ENCODE peak calls at places on chromosome 21, in seven cellular contexts. One of them, this sample, is unnamed.

GRCh38 chr21:25039461-25040380 is 567.6 kb downstream of the MRPL39 start:
- DNase-seq in heart right ventricle: no peak
- DNase-seq in upper lobe of right lung: no peak
- DNase-seq in left ventricle myocardium inferior: no peak
- DNase-seq in fibroblast of lung: peak; percentile 53
- DNase-seq in body of pancreas: no peak
- DNase-seq in HCT116: no peak
- DNase-seq in this sample: no peak

GRCh38 chr21:14603202-14603601 is 57.1 kb upstream of the SAMSN1 start:
- DNase-seq in heart right ventricle: no peak
- DNase-seq in upper lobe of right lung: no peak
- DNase-seq in left ventricle myocardium inferior: no peak
- DNase-seq in fibroblast of lung: peak; percentile 52
- DNase-seq in body of pancreas: no peak
- DNase-seq in HCT116: no peak
- DNase-seq in this sample: no peak

GRCh38 chr21:26144026-26144425 is 26.5 kb downstream of the APP start:
- DNase-seq in heart right ventricle: no peak
- DNase-seq in upper lobe of right lung: no peak
- DNase-seq in left ventricle myocardium inferior: no peak
- DNase-seq in fibroblast of lung: no peak
- DNase-seq in body of pancreas: no peak
- DNase-seq in HCT116: no peak
- DNase-seq in this sample: no peak

GRCh38 chr21:42665026-42665425 is 11.6 kb downstream of the PDE9A start:
- DNase-seq in heart right ventricle: no peak
- DNase-seq in upper lobe of right lung: no peak
- DNase-seq in left ventricle myocardium inferior: no peak
- DNase-seq in fibroblast of lung: no peak
- DNase-seq in body of pancreas: no peak
- DNase-seq in HCT116: no peak
- DNase-seq in this sample: no peak

GRCh38 chr21:46377789-46378188 is 53.8 kb downstream of the PCNT start:
- DNase-seq in heart right ventricle: no peak
- DNase-seq in upper lobe of right lung: no peak
- DNase-seq in left ventricle myocardium inferior: no peak
- DNase-seq in fibroblast of lung: no peak
- DNase-seq in body of pancreas: no peak
- DNase-seq in HCT116: no peak
- DNase-seq in this sample: no peak

GRCh38 chr21:26572668-26573381 is at the start of gene CYYR1:
- DNase-seq in heart right ventricle: peak; percentile 33
- DNase-seq in upper lobe of right lung: peak; percentile 62
- DNase-seq in left ventricle myocardium inferior: peak; percentile 29
- DNase-seq in fibroblast of lung: peak; percentile 54
- DNase-seq in body of pancreas: no peak
- DNase-seq in HCT116: no peak
- DNase-seq in this sample: no peak

GRCh38 chr21:45190013-45190412 is 97.7 kb downstream of the POFUT2 start:
- DNase-seq in heart right ventricle: no peak
- DNase-seq in upper lobe of right lung: no peak
- DNase-seq in left ventricle myocardium inferior: no peak
- DNase-seq in fibroblast of lung: no peak
- DNase-seq in body of pancreas: no peak
- DNase-seq in HCT116: no peak
- DNase-seq in this sample: no peak

GRCh38 chr21:34274001-34274400 is 89.8 kb upstream of the KCNE2 start:
- DNase-seq in heart right ventricle: no peak
- DNase-seq in upper lobe of right lung: no peak
- DNase-seq in left ventricle myocardium inferior: no peak
- DNase-seq in fibroblast of lung: no peak
- DNase-seq in body of pancreas: no peak
- DNase-seq in HCT116: no peak
- DNase-seq in this sample: no peak

GRCh38 chr21:29078884-29079765 is 5.7 kb upstream of the CCT8 start:
- DNase-seq in heart right ventricle: no peak
- DNase-seq in upper lobe of right lung: no peak
- DNase-seq in left ventricle myocardium inferior: no peak
- DNase-seq in fibroblast of lung: no peak
- DNase-seq in body of pancreas: peak; percentile 31
- DNase-seq in HCT116: no peak
- DNase-seq in this sample: no peak

GRCh38 chr21:33228455-33228854 is 1.3 kb upstream of the IFNAR2 start:
- DNase-seq in heart right ventricle: no peak
- DNase-seq in upper lobe of right lung: no peak
- DNase-seq in left ventricle myocardium inferior: no peak
- DNase-seq in fibroblast of lung: no peak
- DNase-seq in body of pancreas: no peak
- DNase-seq in HCT116: no peak
- DNase-seq in this sample: no peak

GRCh38 chr21:31457675-31458074 is 113.6 kb upstream of the TIAM1 start:
- DNase-seq in heart right ventricle: no peak
- DNase-seq in upper lobe of right lung: no peak
- DNase-seq in left ventricle myocardium inferior: no peak
- DNase-seq in fibroblast of lung: no peak
- DNase-seq in body of pancreas: no peak
- DNase-seq in HCT116: no peak
- DNase-seq in this sample: no peak

GRCh38 chr21:44618909-44619308 is 7.0 kb downstream of the KRTAP10-8 start:
- DNase-seq in heart right ventricle: no peak
- DNase-seq in upper lobe of right lung: no peak
- DNase-seq in left ventricle myocardium inferior: no peak
- DNase-seq in fibroblast of lung: no peak
- DNase-seq in body of pancreas: no peak
- DNase-seq in HCT116: no peak
- DNase-seq in this sample: no peak

GRCh38 chr21:33642896-33643657 is 776 bp downstream of the ITSN1 start:
- DNase-seq in heart right ventricle: peak; percentile 46
- DNase-seq in upper lobe of right lung: peak; percentile 75
- DNase-seq in left ventricle myocardium inferior: peak; percentile 42
- DNase-seq in fibroblast of lung: peak; percentile 37
- DNase-seq in body of pancreas: peak; percentile 19
- DNase-seq in HCT116: no peak
- DNase-seq in this sample: no peak

GRCh38 chr21:44024257-44024656 is 12.1 kb downstream of the TRAPPC10 start:
- DNase-seq in heart right ventricle: no peak
- DNase-seq in upper lobe of right lung: no peak
- DNase-seq in left ventricle myocardium inferior: no peak
- DNase-seq in fibroblast of lung: no peak
- DNase-seq in body of pancreas: no peak
- DNase-seq in HCT116: no peak
- DNase-seq in this sample: no peak

GRCh38 chr21:31656199-31657095 is 3.0 kb upstream of the SOD1 start:
- DNase-seq in heart right ventricle: no peak
- DNase-seq in upper lobe of right lung: no peak
- DNase-seq in left ventricle myocardium inferior: no peak
- DNase-seq in fibroblast of lung: no peak
- DNase-seq in body of pancreas: no peak
- DNase-seq in HCT116: no peak
- DNase-seq in this sample: no peak

GRCh38 chr21:44878053-44878982 is 4.8 kb upstream of the PTTG1IP start:
- DNase-seq in heart right ventricle: peak; percentile 1
- DNase-seq in upper lobe of right lung: peak; percentile 46
- DNase-seq in left ventricle myocardium inferior: peak; percentile 9
- DNase-seq in fibroblast of lung: peak; percentile 54
- DNase-seq in body of pancreas: no peak
- DNase-seq in HCT116: no peak
- DNase-seq in this sample: no peak

GRCh38 chr21:31710586-31710985 is 21.3 kb downstream of the SCAF4 start:
- DNase-seq in heart right ventricle: no peak
- DNase-seq in upper lobe of right lung: no peak
- DNase-seq in left ventricle myocardium inferior: no peak
- DNase-seq in fibroblast of lung: peak; percentile 57
- DNase-seq in body of pancreas: no peak
- DNase-seq in HCT116: no peak
- DNase-seq in this sample: peak; percentile 45

GRCh38 chr21:44982558-44983244 is 42.9 kb downstream of the SLX9 start:
- DNase-seq in heart right ventricle: peak; percentile 56
- DNase-seq in upper lobe of right lung: no peak
- DNase-seq in left ventricle myocardium inferior: peak; percentile 46
- DNase-seq in fibroblast of lung: peak; percentile 61
- DNase-seq in body of pancreas: no peak
- DNase-seq in HCT116: no peak
- DNase-seq in this sample: no peak

GRCh38 chr21:37563641-37564340 is 197.2 kb downstream of the DYRK1A start:
- DNase-seq in heart right ventricle: peak; percentile 93
- DNase-seq in upper lobe of right lung: peak; percentile 97
- DNase-seq in left ventricle myocardium inferior: peak; percentile 94
- DNase-seq in fibroblast of lung: peak; percentile 93
- DNase-seq in body of pancreas: peak; percentile 94
- DNase-seq in HCT116: peak; percentile 79
- DNase-seq in this sample: peak; percentile 85

GRCh38 chr21:17462276-17462981 is 50.4 kb upstream of the CXADR start:
- DNase-seq in heart right ventricle: no peak
- DNase-seq in upper lobe of right lung: no peak
- DNase-seq in left ventricle myocardium inferior: no peak
- DNase-seq in fibroblast of lung: no peak
- DNase-seq in body of pancreas: peak; percentile 87
- DNase-seq in HCT116: no peak
- DNase-seq in this sample: no peak

GRCh38 chr21:16773206-16773605 is 739.6 kb upstream of the CXADR start:
- DNase-seq in heart right ventricle: no peak
- DNase-seq in upper lobe of right lung: no peak
- DNase-seq in left ventricle myocardium inferior: no peak
- DNase-seq in fibroblast of lung: peak; percentile 39
- DNase-seq in body of pancreas: no peak
- DNase-seq in HCT116: no peak
- DNase-seq in this sample: peak; percentile 8

DNA sequence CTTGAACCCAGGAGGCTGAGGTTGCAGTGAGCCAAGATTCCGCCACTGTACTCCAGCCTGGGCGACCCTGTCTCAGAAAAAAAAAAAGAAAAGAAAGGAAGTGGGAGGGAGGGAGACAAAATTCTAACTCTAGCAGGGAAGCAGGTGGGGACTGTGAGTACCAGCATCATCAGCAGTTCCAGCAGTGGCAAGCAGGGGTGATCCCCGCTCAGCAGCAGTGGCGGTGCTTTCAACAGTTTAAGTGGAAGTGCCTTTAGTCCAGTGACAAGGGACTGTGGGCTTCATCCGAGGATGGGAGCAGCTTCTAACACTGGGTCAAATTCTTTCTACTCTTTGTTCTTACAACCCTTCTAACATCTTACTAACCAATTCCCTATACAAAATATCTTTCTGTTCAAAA is 858.1 kb upstream of the ADAMTS5 start:
- DNase-seq in heart right ventricle: no peak
- DNase-seq in upper lobe of right lung: no peak
- DNase-seq in left ventricle myocardium inferior: no peak
- DNase-seq in fibroblast of lung: no peak
- DNase-seq in body of pancreas: no peak
- DNase-seq in HCT116: no peak
- DNase-seq in this sample: no peak
- TF ChIP-seq CTCF in heart right ventricle: no peak
- TF ChIP-seq CTCF in upper lobe of right lung: no peak
- TF ChIP-seq CTCF in left ventricle myocardium inferior: no peak
- TF ChIP-seq CTCF in fibroblast of lung: no peak
- TF ChIP-seq CTCF in body of pancreas: no peak
- TF ChIP-seq CTCF in HCT116: no peak
- TF ChIP-seq CTCF in this sample: no peak

GRCh38 chr21:35394634-35395369 is 345.7 kb upstream of the RUNX1 start:
- DNase-seq in heart right ventricle: no peak
- DNase-seq in upper lobe of right lung: no peak
- DNase-seq in left ventricle myocardium inferior: no peak
- DNase-seq in fibroblast of lung: no peak
- DNase-seq in body of pancreas: no peak
- DNase-seq in HCT116: no peak
- DNase-seq in this sample: no peak

GRCh38 chr21:35398366-35398982 is 349.4 kb upstream of the RUNX1 start:
- DNase-seq in heart right ventricle: no peak
- DNase-seq in upper lobe of right lung: no peak
- DNase-seq in left ventricle myocardium inferior: no peak
- DNase-seq in fibroblast of lung: peak; percentile 28
- DNase-seq in body of pancreas: no peak
- DNase-seq in HCT116: no peak
- DNase-seq in this sample: no peak

GRCh38 chr21:35394049-35394448 is 344.9 kb upstream of the RUNX1 start:
- DNase-seq in heart right ventricle: no peak
- DNase-seq in upper lobe of right lung: no peak
- DNase-seq in left ventricle myocardium inferior: no peak
- DNase-seq in fibroblast of lung: no peak
- DNase-seq in body of pancreas: no peak
- DNase-seq in HCT116: no peak
- DNase-seq in this sample: no peak

GRCh38 chr21:35396655-35397054 is 347.6 kb upstream of the RUNX1 start:
- DNase-seq in heart right ventricle: no peak
- DNase-seq in upper lobe of right lung: no peak
- DNase-seq in left ventricle myocardium inferior: no peak
- DNase-seq in fibroblast of lung: no peak
- DNase-seq in body of pancreas: no peak
- DNase-seq in HCT116: no peak
- DNase-seq in this sample: no peak

GRCh38 chr21:35395728-35396127 is 346.6 kb upstream of the RUNX1 start:
- DNase-seq in heart right ventricle: no peak
- DNase-seq in upper lobe of right lung: no peak
- DNase-seq in left ventricle myocardium inferior: no peak
- DNase-seq in fibroblast of lung: no peak
- DNase-seq in body of pancreas: no peak
- DNase-seq in HCT116: no peak
- DNase-seq in this sample: no peak
- H3K27ac ChIP-seq in heart right ventricle: peak overlapping the region; percentile 18
- H3K27ac ChIP-seq in upper lobe of right lung: no peak overlapping the region
- H3K27ac ChIP-seq in left ventricle myocardium inferior: no peak overlapping the region
- H3K27ac ChIP-seq in fibroblast of lung: no peak overlapping the region
- H3K27ac ChIP-seq in body of pancreas: no peak overlapping the region
- H3K27ac ChIP-seq in HCT116: no peak overlapping the region
- H3K27ac ChIP-seq in this sample: peak overlapping the region; percentile 3

GRCh38 chr21:40841524-40842196 is 5.3 kb downstream of the DSCAM start:
- DNase-seq in heart right ventricle: peak; percentile 42
- DNase-seq in upper lobe of right lung: peak; percentile 80
- DNase-seq in left ventricle myocardium inferior: peak; percentile 33
- DNase-seq in fibroblast of lung: no peak
- DNase-seq in body of pancreas: peak; percentile 61
- DNase-seq in HCT116: no peak
- DNase-seq in this sample: no peak
- H3K4me3 ChIP-seq in heart right ventricle: no peak overlapping the region
- H3K4me3 ChIP-seq in upper lobe of right lung: peak overlapping the region; percentile 26
- H3K4me3 ChIP-seq in left ventricle myocardium inferior: peak overlapping the region; percentile 58
- H3K4me3 ChIP-seq in fibroblast of lung: peak overlapping the region; percentile 6
- H3K4me3 ChIP-seq in body of pancreas: no peak overlapping the region
- H3K4me3 ChIP-seq in HCT116: no peak overlapping the region
- H3K4me3 ChIP-seq in this sample: peak overlapping the region; percentile 21

DNA sequence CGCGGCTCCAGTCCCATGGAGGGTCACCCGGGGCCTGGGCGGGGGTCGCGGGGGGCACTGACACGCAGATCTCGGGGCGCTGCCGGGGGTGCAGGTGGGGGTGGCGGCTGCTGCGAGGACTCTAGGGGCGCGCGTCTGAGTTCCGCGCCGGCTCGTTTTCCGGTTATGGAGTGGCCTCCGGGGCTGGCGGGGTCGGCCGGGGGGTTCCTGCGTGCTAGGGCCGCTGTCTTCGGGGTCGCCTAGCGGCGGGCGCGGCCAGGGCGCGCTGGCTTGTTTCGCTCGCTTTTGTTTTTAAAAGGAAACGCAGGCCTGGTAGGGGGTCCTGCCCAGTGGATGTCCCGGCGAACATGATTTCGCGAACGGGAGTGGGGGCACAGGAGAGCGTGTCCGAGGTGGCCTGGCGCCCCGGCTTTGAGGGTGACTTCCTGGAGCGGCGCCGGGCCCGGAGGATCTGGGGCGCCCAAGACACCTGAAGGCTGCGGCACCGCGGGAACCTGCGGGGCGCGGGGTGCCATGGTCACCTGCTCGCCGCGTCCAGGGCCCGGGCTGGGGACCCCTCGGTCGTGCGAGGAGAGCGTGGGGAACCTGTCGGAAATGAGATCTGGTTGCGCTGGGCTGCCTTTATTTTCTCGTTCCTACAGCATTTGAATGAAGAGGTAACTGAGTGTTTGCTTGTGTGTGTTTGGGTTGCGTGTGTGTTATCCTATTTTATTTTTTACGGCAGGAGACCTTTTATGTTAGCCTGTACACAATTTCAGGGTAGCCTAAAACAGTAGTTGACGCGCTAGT is 618 bp downstream of the ETS2 start:
- DNase-seq in heart right ventricle: peak; percentile 54
- DNase-seq in upper lobe of right lung: peak; percentile 80
- DNase-seq in left ventricle myocardium inferior: peak; percentile 53
- DNase-seq in fibroblast of lung: no peak
- DNase-seq in body of pancreas: peak; percentile 34
- DNase-seq in HCT116: no peak
- DNase-seq in this sample: no peak
- TF ChIP-seq CTCF in heart right ventricle: no peak
- TF ChIP-seq CTCF in upper lobe of right lung: no peak
- TF ChIP-seq CTCF in left ventricle myocardium inferior: peak; percentile 31
- TF ChIP-seq CTCF in fibroblast of lung: no peak
- TF ChIP-seq CTCF in body of pancreas: peak; percentile 12
- TF ChIP-seq CTCF in HCT116: peak; percentile 9
- TF ChIP-seq CTCF in this sample: peak; percentile 26